ENCODE peak calls at places on chromosomes 12 and 14, in five cellular contexts. R is HCT116, B is body of pancreas, D is left ventricle myocardium inferior, V is right lobe of liver. G is an unnamed sample.

GRCh38 chr12:21771311-21771710 is 3.2 kb downstream of the KCNJ8 start:
- DNase-seq in R (no peak), B (no peak), D (no peak), V (no peak), G (no peak)

GRCh38 chr14:19743256-19743655 is at the start of gene OR4Q3:
- DNase-seq in R (no peak), B (no peak), D (no peak), V (no peak), G (no peak)

GRCh38 chr14:69685217-69685616 is 73.8 kb downstream of the SUSD6 start:
- DNase-seq in R (no peak), B (no peak), D (no peak), V (no peak), G (no peak)

GRCh38 chr12:39341761-39342160 is 101.2 kb downstream of the KIF21A start:
- DNase-seq in R (no peak), B (no peak), D (no peak), V (no peak), G (no peak)

GRCh38 chr12:113271853-113272561 is 50.7 kb downstream of the TPCN1 start:
- DNase-seq in R (no peak), B (peak; percentile 90), D (peak; percentile 85), V (peak; percentile 67), G (peak; percentile 96)

GRCh38 chr14:50808053-50808452 is 22.9 kb downstream of the NIN start:
- DNase-seq in R (no peak), B (no peak), D (no peak), V (no peak), G (no peak)

GRCh38 chr12:130832561-130833209 is 6.4 kb downstream of the STX2 start:
- DNase-seq in R (no peak), B (no peak), D (peak; percentile 25), V (peak; percentile 84), G (no peak)

GRCh38 chr12:113072136-113072535 is 15.6 kb downstream of the DTX1 start:
- DNase-seq in R (no peak), B (no peak), D (no peak), V (no peak), G (no peak)

GRCh38 chr14:56633544-56633943 is 53.9 kb downstream of the TMEM260 start:
- DNase-seq in R (no peak), B (no peak), D (no peak), V (no peak), G (no peak)

GRCh38 chr12:46830731-46831334 is 5.0 kb upstream of the SLC38A4 start:
- DNase-seq in R (no peak), B (peak; percentile 41), D (no peak), V (peak; percentile 60), G (no peak)

GRCh38 chr12:7602287-7602686 is 63.4 kb downstream of the APOBEC1 start:
- DNase-seq in R (peak; percentile 22), B (no peak), D (no peak), V (no peak), G (no peak)

GRCh38 chr14:51454351-51454750 is 197.4 kb upstream of the FRMD6 start:
- DNase-seq in R (no peak), B (no peak), D (no peak), V (no peak), G (no peak)

GRCh38 chr14:68841030-68841809 is 48.4 kb upstream of the ZFP36L1 start:
- DNase-seq in R (no peak), B (no peak), D (no peak), V (no peak), G (no peak)

GRCh38 chr12:2531371-2531770 is 263.4 kb upstream of the FKBP4 start:
- DNase-seq in R (no peak), B (no peak), D (no peak), V (no peak), G (no peak)

GRCh38 chr12:39443704-39444234 is 849 bp upstream of the KIF21A start:
- DNase-seq in R (no peak), B (no peak), D (no peak), V (peak; percentile 86), G (no peak)

GRCh38 chr12:25436206-25436912 is 116.7 kb downstream of the LMNTD1 start:
- DNase-seq in R (peak; percentile 70), B (peak; percentile 38), D (no peak), V (no peak), G (no peak)

GRCh38 chr14:101183376-101184103 is 280.0 kb upstream of the RTL1 start:
- DNase-seq in R (no peak), B (no peak), D (no peak), V (peak; percentile 40), G (peak; percentile 79)

GRCh38 chr12:98228619-98229538 is 286.5 kb upstream of the TMPO start:
- DNase-seq in R (no peak), B (no peak), D (no peak), V (no peak), G (no peak)

GRCh38 chr12:4106617-4107016 is 166.9 kb upstream of the CCND2 start:
- DNase-seq in R (no peak), B (no peak), D (no peak), V (peak; percentile 7), G (no peak)

GRCh38 chr14:91424813-91425719 is 7.4 kb upstream of the CCDC88C start:
- DNase-seq in R (no peak), B (no peak), D (no peak), V (no peak), G (no peak)

GRCh38 chr12:21683115-21683514 is 25.5 kb upstream of the LDHB start:
- DNase-seq in R (no peak), B (no peak), D (no peak), V (peak; percentile 69), G (no peak)

GRCh38 chr14:63277784-63278183 is 41.0 kb downstream of the GPHB5 start:
- DNase-seq in R (no peak), B (no peak), D (no peak), V (no peak), G (no peak)

GRCh38 chr14:104016873-104017650 is 68.4 kb upstream of the ASPG start:
- DNase-seq in R (no peak), B (no peak), D (no peak), V (no peak), G (no peak)
- H3K27ac ChIP-seq in R (no peak overlapping the region), B (no peak overlapping the region), D (no peak overlapping the region), V (no peak overlapping the region), G (no peak overlapping the region)

GRCh38 chr12:8987589-8988205 is 1.6 kb upstream of the KLRG1 start:
- DNase-seq in R (no peak), B (no peak), D (no peak), V (no peak), G (no peak)

GRCh38 chr12:8992086-8992409 is 2.7 kb downstream of the KLRG1 start:
- DNase-seq in R (no peak), B (no peak), D (no peak), V (no peak), G (no peak)

GRCh38 chr12:8991371-8992085 is 2.2 kb downstream of the KLRG1 start:
- DNase-seq in R (no peak), B (no peak), D (no peak), V (no peak), G (no peak)

GRCh38 chr12:8987163-8987562 is 2.2 kb upstream of the KLRG1 start:
- DNase-seq in R (no peak), B (no peak), D (no peak), V (no peak), G (no peak)

GRCh38 chr12:8989425-8989824 is at the start of gene KLRG1:
- DNase-seq in R (no peak), B (no peak), D (no peak), V (no peak), G (no peak)
- H3K4me1 ChIP-seq in R (no peaks in the 10 kb centered on the region), B (no peaks in the 10 kb centered on the region), D (peaks cover 32% of the 10 kb centered on the region), V (no peaks in the 10 kb centered on the region), G (no peaks in the 10 kb centered on the region)

GRCh38 chr12:116818948-116819832 is 62.1 kb downstream of the HRK start:
- DNase-seq in R (peak; percentile 76), B (peak; percentile 95), D (peak; percentile 90), V (peak; percentile 88), G (peak; percentile 90)
- H3K27ac ChIP-seq in R (peak overlapping the region; percentile 71), B (peak overlapping the region; percentile 96), D (peak overlapping the region; percentile 98), V (peak overlapping the region; percentile 83), G (peak overlapping the region; percentile 89)

GRCh38 chr12:57215065-57215464 is 1.5 kb upstream of the NXPH4 start:
- DNase-seq in R (no peak), B (no peak), D (no peak), V (no peak), G (no peak)
- H3K4me1 ChIP-seq in R (peaks cover 50% of the 10 kb centered on the region), B (peaks cover 41% of the 10 kb centered on the region), D (peaks cover 51% of the 10 kb centered on the region), V (no peaks in the 10 kb centered on the region), G (peaks cover 42% of the 10 kb centered on the region)

DNA sequence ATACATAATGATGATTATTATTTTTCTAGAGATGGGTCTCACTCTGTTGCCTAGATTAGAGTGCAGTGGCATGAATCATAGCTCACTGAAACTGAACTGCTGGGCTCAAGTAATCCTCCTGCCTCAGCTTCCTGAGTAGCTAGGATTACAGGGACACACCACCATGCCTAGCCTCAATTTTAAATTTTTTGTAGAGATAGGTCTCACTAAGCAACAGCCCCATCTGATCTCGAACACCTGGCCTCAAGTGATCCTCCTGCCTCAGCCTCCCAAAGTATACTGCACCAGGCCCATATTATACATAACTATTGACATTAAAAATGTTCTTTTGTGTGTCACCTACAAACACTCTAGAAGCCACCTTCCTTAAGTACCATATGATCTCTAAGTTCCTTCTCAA is 3.4 kb downstream of the TXNRD1 start:
- DNase-seq in R (peak; percentile 19), B (no peak), D (no peak), V (no peak), G (peak; percentile 40)
- H3K27ac ChIP-seq in R (peak overlapping the region; percentile 99), B (peak overlapping the region; percentile 82), D (peak overlapping the region; percentile 88), V (no peak overlapping the region), G (peak overlapping the region; percentile 82)

GRCh38 chr12:76270657-76271358 is 77.4 kb downstream of the BBS10 start:
- DNase-seq in R (no peak), B (no peak), D (no peak), V (no peak), G (no peak)
- H3K4me1 ChIP-seq in R (no peaks in the 10 kb centered on the region), B (no peaks in the 10 kb centered on the region), D (peaks cover 9% of the 10 kb centered on the region), V (no peaks in the 10 kb centered on the region), G (no peaks in the 10 kb centered on the region)

GRCh38 chr14:105064721-105065143 is 498 bp downstream of the GPR132 start:
- DNase-seq in R (no peak), B (no peak), D (no peak), V (peak; percentile 60), G (no peak)
- H3K27ac ChIP-seq in R (no peak overlapping the region), B (no peak overlapping the region), D (peak overlapping the region; percentile 92), V (peak overlapping the region; percentile 43), G (peak overlapping the region; percentile 77)

G was measured in vagina.